ENCODE peak calls at places on chromosomes 11 and 22, in five cellular contexts. R is spleen, V is breast epithelium, D is HCT116, J is transverse colon. C is an unnamed sample. For H3K27me3, the result is how much of the 10 kb centered on the place peaks cover.

GRCh38 chr22:39665229-39665628 is 94.7 kb downstream of the CACNA1I start:
- DNase-seq in R (no peak), V (no peak), D (no peak), J (no peak), C (no peak)

GRCh38 chr11:44600739-44601416 is 35.4 kb downstream of the CD82 start:
- DNase-seq in R (peak), V (no peak), D (no peak), J (no peak), C (no peak)

GRCh38 chr11:95999604-96000003 is 75.7 kb upstream of the MTMR2 start:
- DNase-seq in R (no peak), V (no peak), D (no peak), J (no peak), C (no peak)

GRCh38 chr11:18726040-18726439 is at the start of gene IGSF22:
- DNase-seq in R (no peak), V (no peak), D (no peak), J (no peak), C (no peak)

GRCh38 chr11:72812968-72813739 is 1.1 kb upstream of the ATG16L2 start:
- DNase-seq in R (peak), V (no peak), D (peak), J (peak), C (peak)

GRCh38 chr11:128146926-128147605 is 440.3 kb downstream of the ETS1 start:
- DNase-seq in R (no peak), V (peak), D (no peak), J (no peak), C (no peak)

GRCh38 chr11:13102865-13103539 is 93.9 kb downstream of the RASSF10 start:
- DNase-seq in R (no peak), V (no peak), D (no peak), J (no peak), C (no peak)

GRCh38 chr11:70078796-70079616 is 889 bp downstream of the ANO1 start:
- DNase-seq in R (peak), V (no peak), D (no peak), J (no peak), C (peak)

DNA sequence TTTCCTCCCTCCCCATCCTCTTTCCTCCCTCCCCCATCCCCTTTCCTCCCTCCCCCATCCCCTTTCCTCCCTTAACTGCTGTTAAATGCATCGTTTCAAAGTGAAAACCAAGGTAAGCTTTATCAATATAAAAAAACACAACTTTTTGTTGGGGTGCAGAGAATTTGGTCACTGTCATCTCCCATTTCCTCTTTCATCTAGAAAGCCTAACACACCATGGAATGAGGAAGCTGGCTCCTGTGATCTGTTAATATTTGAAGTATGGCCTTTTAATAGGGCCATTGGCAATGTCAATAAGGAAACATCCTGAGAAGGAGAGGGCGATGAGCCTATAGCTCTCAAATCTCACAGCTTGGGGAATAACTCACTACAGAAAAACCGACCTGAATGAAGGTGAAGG is 7.0 kb downstream of the EXPH5 start:
- DNase-seq in R (no peak), V (no peak), D (no peak), J (no peak), C (no peak)
- TF ChIP-seq POLR2AphosphoS5 in R (no peak), V (no peak), D (no peak), J (no peak), C (no peak)

DNA sequence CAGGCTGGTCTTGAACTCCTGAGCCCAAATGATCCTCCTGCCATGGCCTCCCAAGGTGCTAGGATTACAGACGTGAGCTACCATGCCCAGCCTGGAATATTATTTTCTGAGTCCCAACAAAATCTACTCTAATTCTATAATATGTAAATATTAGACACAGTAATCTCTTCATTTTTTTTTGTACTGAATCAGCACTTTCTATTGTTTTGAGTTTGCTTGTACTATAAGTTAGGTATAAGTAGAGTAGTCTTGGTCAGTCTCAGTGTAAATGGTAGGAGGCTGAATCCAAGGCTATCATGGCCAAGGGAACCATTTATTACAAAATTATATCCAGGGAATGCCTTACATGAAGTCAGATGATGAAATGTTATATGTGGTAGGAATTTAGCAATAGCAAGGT is 19.6 kb upstream of the OR6X1 start:
- DNase-seq in R (no peak), V (no peak), D (no peak), J (no peak), C (no peak)
- H3K27me3 ChIP-seq in R (under half), V (under half), D (under half), J (under half), C (under half)

GRCh38 chr11:1029686-1030085 is 6.8 kb downstream of the MUC6 start:
- DNase-seq in R (no peak), V (no peak), D (no peak), J (no peak), C (no peak)
- TF ChIP-seq POLR2AphosphoS5 in R (peak), V (no peak), D (no peak), J (no peak), C (no peak)

DNA sequence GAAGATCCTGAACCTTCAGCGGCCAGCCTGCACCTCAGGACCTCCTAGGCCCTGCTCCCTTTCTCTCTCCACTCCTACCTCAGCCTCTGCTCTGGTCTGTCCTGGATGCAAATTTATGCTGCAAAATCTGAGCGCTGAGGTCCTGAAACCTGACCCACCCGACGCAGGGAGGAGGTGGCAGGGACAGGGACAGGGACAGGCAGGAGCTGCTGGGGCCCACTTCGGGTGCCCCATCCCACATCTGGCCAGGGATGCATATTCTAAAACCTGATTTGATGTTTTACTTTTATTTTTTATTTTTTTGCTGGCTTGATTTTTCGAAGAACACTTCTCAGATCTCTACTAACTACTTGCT is 571 bp upstream of the PVALB start:
- DNase-seq in R (no peak), V (no peak), D (no peak), J (no peak), C (no peak)
- H3K27me3 ChIP-seq in R (half or more), V (half or more), D (under half), J (half or more), C (under half)

GRCh38 chr11:64073542-64073941 is 37.8 kb downstream of the FLRT1 start:
- DNase-seq in R (no peak), V (no peak), D (no peak), J (no peak), C (no peak)
- TF ChIP-seq POLR2AphosphoS5 in R (no peak), V (no peak), D (no peak), J (no peak), C (no peak)